ENCODE peak calls at places on chromosomes 1 and 21, in seven cellular contexts. D is fibroblast of villous mesenchyme; Q is cardiac fibroblast; P is AG04450; L is mucosa of descending colon; V is CD8-positive, alpha-beta T cell; K is GM12865. R is an unnamed sample.

GRCh38 chr1:197224160-197224559 is 43.9 kb upstream of the CRB1 start:
- DNase-seq in P (no peak), L (no peak), K (no peak), D (peak; percentile 18), Q (peak; percentile 24), V (no peak), R (no peak)

GRCh38 chr1:91900538-91900937 is 14.6 kb upstream of the TGFBR3 start:
- DNase-seq in V (no peak), P (peak; percentile 85), Q (peak; percentile 86), D (peak; percentile 64), L (no peak), K (no peak), R (no peak)

GRCh38 chr1:173383341-173383740 is 93.8 kb upstream of the PRDX6 start:
- DNase-seq in K (no peak), Q (peak; percentile 20), D (no peak), P (no peak), V (no peak), L (no peak), R (no peak)

GRCh38 chr1:241702436-241702835 is 50.4 kb downstream of the WDR64 start:
- DNase-seq in V (no peak), K (no peak), P (no peak), L (no peak), D (peak; percentile 49), Q (no peak), R (no peak)

GRCh38 chr1:167991546-167991945 is 54.7 kb upstream of the MPC2 start:
- DNase-seq in P (no peak), K (no peak), Q (no peak), V (no peak), L (no peak), D (no peak), R (no peak)

GRCh38 chr1:46798820-46799219 is at the start of gene CYP4B1:
- DNase-seq in K (no peak), D (no peak), L (peak; percentile 68), V (no peak), P (no peak), Q (no peak), R (no peak)

GRCh38 chr1:56472860-56473259 is 106.5 kb downstream of the PLPP3 start:
- DNase-seq in Q (no peak), P (no peak), D (no peak), V (no peak), L (no peak), K (peak; percentile 62), R (peak; percentile 65)

GRCh38 chr1:173122958-173123852 is 72.5 kb upstream of the TNFSF18 start:
- DNase-seq in Q (peak; percentile 98), D (peak; percentile 99), P (peak; percentile 86), K (no peak), L (peak; percentile 48), V (no peak), R (peak; percentile 21)

GRCh38 chr1:228092342-228093049 is 10.0 kb downstream of the ARF1 start:
- DNase-seq in D (no peak), V (no peak), L (no peak), P (no peak), K (peak; percentile 1), Q (no peak), R (no peak)

GRCh38 chr1:227785812-227786608 is 29.5 kb upstream of the PRSS38 start:
- DNase-seq in L (peak; percentile 30), Q (no peak), D (no peak), K (no peak), P (no peak), V (no peak), R (no peak)

GRCh38 chr21:42102063-42102462 is 30.9 kb downstream of the UMODL1 start:
- DNase-seq in Q (no peak), L (no peak), D (no peak), P (no peak), K (no peak), V (no peak), R (no peak)

GRCh38 chr1:212121772-212122171 is 86.2 kb downstream of the DTL start:
- DNase-seq in V (no peak), L (no peak), K (no peak), Q (no peak), P (no peak), D (peak; percentile 36), R (no peak)

GRCh38 chr1:33140153-33141149 is 41.4 kb downstream of the TRIM62 start:
- DNase-seq in V (no peak), K (no peak), L (no peak), D (peak; percentile 33), Q (peak; percentile 32), P (no peak), R (no peak)

GRCh38 chr1:36732038-36732402 is 249.3 kb upstream of the CSF3R start:
- DNase-seq in P (no peak), L (no peak), K (no peak), Q (no peak), V (no peak), D (no peak), R (no peak)

GRCh38 chr1:188937965-188938551 is 1539.6 kb downstream of the BRINP3 start:
- DNase-seq in L (no peak), V (no peak), Q (no peak), P (no peak), D (no peak), K (no peak), R (no peak)

GRCh38 chr1:113002297-113002696 is 46.3 kb upstream of the SLC16A1 start:
- DNase-seq in L (no peak), K (no peak), Q (no peak), V (no peak), P (no peak), D (no peak), R (no peak)

GRCh38 chr1:162670928-162671663 is 38.8 kb downstream of the DDR2 start:
- DNase-seq in D (peak; percentile 83), Q (peak; percentile 71), K (no peak), L (no peak), V (no peak), P (no peak), R (no peak)

GRCh38 chr1:6183520-6183989 is 3.4 kb upstream of the CHD5 start:
- DNase-seq in P (no peak), L (no peak), Q (no peak), D (no peak), K (no peak), V (no peak), R (no peak)

GRCh38 chr1:186985889-186986491 is 157.2 kb downstream of the PLA2G4A start:
- DNase-seq in D (peak; percentile 67), L (no peak), K (peak; percentile 62), V (no peak), P (peak; percentile 29), Q (peak; percentile 82), R (peak; percentile 28)

GRCh38 chr1:161730050-161730564 is 8.8 kb downstream of the FCRLB start:
- DNase-seq in Q (peak; percentile 40), V (peak; percentile 26), L (no peak), P (no peak), D (peak; percentile 30), K (peak; percentile 76), R (no peak)

GRCh38 chr1:15959847-15960446 is 16.0 kb downstream of the ZBTB17 start:
- DNase-seq in V (no peak), K (no peak), L (no peak), Q (no peak), D (no peak), P (no peak), R (no peak)

DNA sequence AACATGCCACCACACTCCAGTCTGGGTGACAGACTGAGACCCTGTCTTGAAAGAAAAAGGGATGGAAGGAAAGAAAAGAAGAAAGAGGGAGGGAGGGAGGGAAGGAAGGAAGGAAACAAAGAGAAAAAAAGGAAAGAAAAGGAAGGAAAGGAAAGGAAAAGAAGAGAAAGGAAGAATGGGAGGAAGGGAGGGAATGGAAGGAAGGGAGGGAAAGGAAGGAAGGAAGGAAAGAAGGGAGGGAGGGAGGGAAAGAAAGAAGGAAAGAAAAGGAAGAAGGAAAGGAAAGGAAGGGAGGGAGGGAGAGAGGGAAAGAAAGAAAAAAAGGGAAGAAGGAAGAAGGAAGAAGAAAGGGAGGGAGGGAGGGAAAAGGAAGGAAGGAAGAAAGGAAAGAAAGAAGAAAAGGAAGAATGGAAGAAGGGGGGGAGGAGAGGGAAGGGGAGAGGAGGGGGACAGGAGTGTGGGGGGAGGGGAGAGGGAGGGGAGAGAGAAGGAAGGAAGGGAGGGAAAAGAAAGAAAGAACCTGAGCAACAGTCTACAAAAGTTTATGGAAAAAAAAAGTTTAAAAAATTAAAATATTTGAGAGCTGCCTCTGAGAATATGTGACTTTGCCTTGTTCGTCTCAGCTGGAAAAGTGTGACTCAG is 5.1 kb upstream of the PPP1R15B start:
- DNase-seq in Q (no peak), P (no peak), K (no peak), L (no peak), D (no peak), V (no peak), R (no peak)
- H3K4me3 ChIP-seq in Q (peak overlapping the region; percentile 25), P (peak overlapping the region; percentile 38), K (no peak overlapping the region), L (no peak overlapping the region), D (peak overlapping the region; percentile 43), V (no peak overlapping the region), R (no peak overlapping the region)

GRCh38 chr1:155970531-155971167 is 7.7 kb downstream of the ARHGEF2 start:
- DNase-seq in K (peak; percentile 66), D (peak; percentile 85), Q (peak; percentile 70), P (no peak), V (no peak), L (peak; percentile 63), R (peak; percentile 62)
- H3K4me3 ChIP-seq in K (no peak overlapping the region), D (peak overlapping the region; percentile 14), Q (no peak overlapping the region), P (peak overlapping the region; percentile 31), V (no peak overlapping the region), L (no peak overlapping the region), R (peak overlapping the region; percentile 17)

DNA sequence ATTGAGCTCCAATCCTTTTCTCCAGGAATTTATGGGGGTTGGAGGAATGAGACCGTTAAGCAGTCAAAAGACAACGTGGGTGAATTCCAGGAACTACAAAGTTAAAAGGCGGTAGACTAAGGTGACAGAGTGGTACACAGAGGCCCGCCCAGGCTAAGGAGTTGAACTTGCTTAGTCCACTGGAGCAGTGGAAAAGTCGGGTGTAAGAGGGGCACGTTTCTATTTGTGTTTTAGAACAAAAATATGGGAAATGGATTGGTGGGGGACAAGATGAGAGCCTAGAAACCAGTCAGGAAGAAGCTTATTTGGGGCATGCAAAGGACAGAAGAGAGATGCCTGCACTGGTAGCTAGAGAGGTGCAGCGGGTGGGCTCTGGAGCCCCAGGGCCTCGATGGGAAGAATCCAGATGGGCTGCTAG is 1.2 kb upstream of the LIN9 start:
- DNase-seq in L (no peak), V (no peak), P (no peak), D (no peak), K (no peak), Q (no peak), R (no peak)
- H3K4me3 ChIP-seq in L (no peak overlapping the region), V (no peak overlapping the region), P (peak overlapping the region; percentile 91), D (peak overlapping the region; percentile 98), K (no peak overlapping the region), Q (no peak overlapping the region), R (no peak overlapping the region)

GRCh38 chr1:165235158-165235776 is 121.2 kb downstream of the LMX1A start:
- DNase-seq in D (no peak), L (peak; percentile 25), P (no peak), V (no peak), K (no peak), Q (no peak), R (no peak)

GRCh38 chr1:165239873-165240272 is 116.6 kb downstream of the LMX1A start:
- DNase-seq in K (no peak), P (no peak), D (no peak), L (no peak), Q (no peak), V (no peak), R (no peak)

GRCh38 chr1:165234149-165234548 is 122.4 kb downstream of the LMX1A start:
- DNase-seq in P (no peak), L (no peak), V (no peak), K (no peak), D (no peak), Q (no peak), R (no peak)

GRCh38 chr1:165240486-165240885 is 116.0 kb downstream of the LMX1A start:
- DNase-seq in D (no peak), Q (no peak), V (no peak), P (no peak), L (no peak), K (no peak), R (no peak)

GRCh38 chr1:165235777-165236285 is 120.7 kb downstream of the LMX1A start:
- DNase-seq in Q (no peak), V (no peak), L (no peak), D (no peak), P (no peak), K (no peak), R (no peak)
- H3K4me3 ChIP-seq in Q (no peak overlapping the region), V (no peak overlapping the region), L (no peak overlapping the region), D (no peak overlapping the region), P (no peak overlapping the region), K (no peak overlapping the region), R (no peak overlapping the region)